ENCODE peak calls at places on chromosomes 11 and 22, in nine cellular contexts. N is GM06990; W is effector memory CD8-positive, alpha-beta T cell; F is CD4-positive, alpha-beta memory T cell; D is NCI-H1092; I is stimulated activated CD8-positive, alpha-beta memory T cell treated with anti-CD3 and anti-CD28 coated beads, Interleukin-4, amount 100 ng/mL, for 24 hours; X is tibial artery; Y is cardiac fibroblast; S is cardiac muscle cell. P is an unnamed sample.

GRCh38 chr11:120517390-120518315 is 6.1 kb downstream of the GRIK4 start:
- DNase-seq in X (peak; percentile 51), S (peak; percentile 64), F (no peak), I (no peak), Y (peak; percentile 42), N (no peak), W (no peak), D (no peak), P (peak; percentile 78)

GRCh38 chr11:2178906-2179494 is 7.4 kb upstream of the TH start:
- DNase-seq in W (no peak), F (no peak), D (no peak), N (no peak), I (no peak), Y (peak; percentile 18), X (no peak), S (peak; percentile 19), P (peak; percentile 91)

GRCh38 chr11:120331301-120331966 is 4.8 kb upstream of the ARHGEF12 start:
- DNase-seq in S (peak; percentile 83), W (no peak), I (no peak), Y (peak; percentile 87), X (no peak), N (no peak), F (no peak), D (no peak), P (peak; percentile 95)

GRCh38 chr11:72627594-72628281 is 46.5 kb downstream of the PDE2A start:
- DNase-seq in X (no peak), D (no peak), F (no peak), Y (no peak), W (no peak), I (no peak), S (no peak), N (no peak), P (no peak)

GRCh38 chr11:70610561-70610960 is 212.2 kb downstream of the CTTN start:
- DNase-seq in F (no peak), I (no peak), X (no peak), Y (peak; percentile 23), S (peak; percentile 21), W (no peak), N (no peak), D (no peak), P (no peak)

GRCh38 chr11:28673687-28674431 is 565.7 kb downstream of the METTL15 start:
- DNase-seq in I (no peak), S (no peak), D (no peak), N (no peak), W (no peak), F (no peak), X (no peak), Y (no peak), P (peak; percentile 25)

GRCh38 chr11:128687321-128687720 is 6.6 kb upstream of the FLI1 start:
- DNase-seq in Y (peak; percentile 40), F (no peak), W (no peak), N (no peak), D (no peak), X (no peak), S (peak; percentile 45), I (no peak), P (no peak)

GRCh38 chr11:12885717-12886226 is 123.3 kb upstream of the RASSF10 start:
- DNase-seq in X (no peak), I (no peak), F (no peak), S (no peak), N (no peak), W (no peak), Y (no peak), D (no peak), P (no peak)

GRCh38 chr11:95788921-95789505 is 569 bp downstream of the FAM76B start:
- DNase-seq in N (no peak), F (peak; percentile 32), X (no peak), D (peak; percentile 36), S (peak; percentile 41), Y (peak; percentile 47), W (peak; percentile 18), I (peak; percentile 2), P (peak; percentile 43)

GRCh38 chr11:124961972-124962609 is 8.1 kb downstream of the CCDC15 start:
- DNase-seq in D (peak; percentile 26), X (no peak), F (peak; percentile 68), W (peak; percentile 28), N (peak; percentile 44), S (peak; percentile 88), I (no peak), Y (peak; percentile 89), P (peak; percentile 83)

GRCh38 chr22:42670921-42671709 is 21.9 kb upstream of the CYB5R3 start:
- DNase-seq in F (no peak), D (no peak), Y (peak; percentile 72), X (no peak), N (peak; percentile 63), W (no peak), I (no peak), S (peak; percentile 50), P (no peak)

GRCh38 chr11:86671386-86672006 is 920 bp downstream of the ME3 start:
- DNase-seq in N (no peak), W (no peak), Y (peak; percentile 64), F (no peak), X (peak; percentile 89), I (no peak), D (peak; percentile 39), S (peak; percentile 58), P (peak; percentile 51)

GRCh38 chr11:20669833-20670684 is 673 bp downstream of the NELL1 start:
- DNase-seq in S (peak; percentile 1), I (no peak), W (no peak), F (no peak), D (no peak), Y (no peak), N (peak; percentile 8), X (no peak), P (no peak)

GRCh38 chr22:27310966-27311665 is 490.4 kb downstream of the MN1 start:
- DNase-seq in X (no peak), D (no peak), Y (no peak), W (no peak), N (no peak), F (no peak), I (no peak), S (no peak), P (no peak)

GRCh38 chr11:127677813-127678212 is 677.2 kb upstream of the KIRREL3 start:
- DNase-seq in F (no peak), I (no peak), D (no peak), N (no peak), S (no peak), X (no peak), W (no peak), Y (no peak), P (no peak)

GRCh38 chr11:132992838-132993680 is 539.2 kb downstream of the OPCML start:
- DNase-seq in W (no peak), D (no peak), N (no peak), Y (no peak), S (peak; percentile 13), X (no peak), I (no peak), F (no peak), P (no peak)

GRCh38 chr22:22156716-22157499 is 87.7 kb upstream of the VPREB1 start:
- DNase-seq in I (peak; percentile 28), Y (peak; percentile 78), F (peak; percentile 55), S (peak; percentile 80), D (peak; percentile 72), W (peak; percentile 60), N (peak; percentile 77), X (no peak), P (peak; percentile 54)

GRCh38 chr11:44753965-44754645 is 27.3 kb downstream of the TSPAN18 start:
- DNase-seq in S (no peak), W (no peak), F (no peak), D (no peak), Y (no peak), I (no peak), N (no peak), X (peak; percentile 59), P (no peak)

GRCh38 chr22:46934746-46935491 is 172.5 kb downstream of the TBC1D22A start:
- DNase-seq in D (no peak), W (no peak), F (no peak), N (peak; percentile 31), X (no peak), I (no peak), Y (peak; percentile 82), S (peak; percentile 89), P (peak; percentile 96)

GRCh38 chr11:129620705-129621104 is 194.9 kb upstream of the TMEM45B start:
- DNase-seq in D (peak; percentile 32), W (no peak), S (no peak), F (no peak), X (no peak), Y (no peak), N (no peak), I (no peak), P (peak; percentile 24)

GRCh38 chr11:116366451-116366850 is 406.3 kb downstream of the BUD13 start:
- DNase-seq in D (no peak), F (no peak), I (no peak), N (no peak), S (no peak), W (no peak), Y (no peak), X (no peak), P (no peak)

GRCh38 chr11:134252539-134253188 is 488 bp downstream of the THYN1 start:
- DNase-seq in S (peak; percentile 68), X (no peak), W (no peak), D (no peak), Y (no peak), F (no peak), N (no peak), I (no peak), P (no peak)

GRCh38 chr11:86678823-86679222 is 6.4 kb upstream of the ME3 start:
- DNase-seq in W (no peak), D (no peak), X (no peak), S (no peak), I (no peak), F (no peak), Y (no peak), N (no peak), P (peak; percentile 79)

GRCh38 chr11:130388607-130389205 is 39.7 kb downstream of the ADAMTS8 start:
- DNase-seq in F (peak; percentile 7), I (no peak), Y (no peak), N (no peak), W (peak; percentile 14), X (no peak), D (no peak), S (no peak), P (no peak)

GRCh38 chr22:46993626-46994025 is 231.2 kb downstream of the TBC1D22A start:
- DNase-seq in X (no peak), W (no peak), I (no peak), Y (no peak), S (no peak), N (no peak), F (no peak), D (no peak), P (no peak)

GRCh38 chr11:75155570-75156422 is 4.9 kb downstream of the SLCO2B1 start:
- DNase-seq in W (no peak), N (no peak), X (no peak), D (no peak), I (no peak), F (no peak), S (peak; percentile 32), Y (peak; percentile 35), P (no peak)

GRCh38 chr11:74330065-74330858 is 18.8 kb upstream of the P4HA3 start:
- DNase-seq in W (no peak), I (no peak), F (no peak), N (no peak), Y (peak; percentile 52), X (no peak), D (no peak), S (peak; percentile 33), P (peak; percentile 76)

GRCh38 chr11:86438685-86439084 is 64.0 kb downstream of the CCDC81 start:
- DNase-seq in X (no peak), D (no peak), W (no peak), N (no peak), I (no peak), S (peak; percentile 27), F (no peak), Y (peak; percentile 33), P (peak; percentile 25)

GRCh38 chr11:120964857-120965256 is 59.0 kb upstream of the TBCEL start:
- DNase-seq in Y (peak; percentile 11), S (peak; percentile 24), W (no peak), D (no peak), F (no peak), I (no peak), X (no peak), N (no peak), P (no peak)

GRCh38 chr11:96543177-96543576 is 153.4 kb downstream of the JRKL start:
- DNase-seq in X (no peak), Y (no peak), S (no peak), N (no peak), F (no peak), I (no peak), W (no peak), D (no peak), P (no peak)

GRCh38 chr11:130894322-130895025 is 21.8 kb downstream of the SNX19 start:
- DNase-seq in X (peak; percentile 86), F (peak; percentile 46), Y (peak; percentile 84), D (peak; percentile 67), N (peak; percentile 18), W (peak; percentile 58), I (peak; percentile 37), S (peak; percentile 84), P (peak; percentile 61)